ENCODE peak calls at places on chromosome 16, in ten cellular contexts. I, S, D, P, A, Y, J, V, K and U are unnamed samples.

GRCh38 chr16:72536673-72537435 is 364.9 kb upstream of the PMFBP1 start:
- DNase-seq in I (no peak), S (no peak), D (no peak), P (no peak), A (no peak), Y (peak), J (no peak), V (no peak), K (no peak), U (no peak)

GRCh38 chr16:27432600-27432957 is 30.6 kb downstream of the IL21R start:
- DNase-seq in I (no peak), S (no peak), D (peak), P (peak), A (no peak), Y (peak), J (no peak), V (no peak), K (no peak), U (no peak)

GRCh38 chr16:48433116-48433848 is 48.1 kb upstream of the SIAH1 start:
- DNase-seq in I (no peak), S (no peak), D (no peak), P (no peak), A (no peak), Y (no peak), J (no peak), V (no peak), K (no peak), U (no peak)

GRCh38 chr16:55000595-55000994 is 69.9 kb downstream of the IRX5 start:
- DNase-seq in I (no peak), S (no peak), D (no peak), P (no peak), A (no peak), Y (peak), J (no peak), V (no peak), K (no peak), U (no peak)

GRCh38 chr16:15602285-15603044 is 40.5 kb downstream of the MARF1 start:
- DNase-seq in I (no peak), S (no peak), D (no peak), P (no peak), A (no peak), Y (no peak), J (no peak), V (no peak), K (no peak), U (no peak)

GRCh38 chr16:88953003-88953690 is 23.9 kb downstream of the CBFA2T3 start:
- DNase-seq in I (no peak), S (no peak), D (no peak), P (no peak), A (no peak), Y (no peak), J (no peak), V (no peak), K (no peak), U (no peak)

GRCh38 chr16:66988197-66988788 is at the start of gene CES4A:
- DNase-seq in I (no peak), S (no peak), D (no peak), P (no peak), A (no peak), Y (peak), J (no peak), V (peak), K (no peak), U (no peak)

GRCh38 chr16:24611310-24611709 is 71.9 kb downstream of the RBBP6 start:
- DNase-seq in I (no peak), S (no peak), D (no peak), P (no peak), A (no peak), Y (no peak), J (no peak), V (no peak), K (no peak), U (no peak)

GRCh38 chr16:87688876-87689815 is 76.6 kb downstream of the KLHDC4 start:
- DNase-seq in I (no peak), S (no peak), D (no peak), P (no peak), A (no peak), Y (no peak), J (no peak), V (no peak), K (no peak), U (no peak)

GRCh38 chr16:3696425-3697218 is 20.7 kb downstream of the TRAP1 start:
- DNase-seq in I (no peak), S (no peak), D (no peak), P (peak), A (no peak), Y (peak), J (no peak), V (no peak), K (no peak), U (no peak)

GRCh38 chr16:27984121-27984520 is 79.4 kb downstream of the GSG1L start:
- DNase-seq in I (no peak), S (no peak), D (no peak), P (no peak), A (no peak), Y (no peak), J (no peak), V (no peak), K (no peak), U (no peak)